ENCODE peak calls at places on chromosomes 12 and 14, in six cellular contexts. F, P, S, L, T and D are unnamed samples.

GRCh38 chr14:77041837-77042557 is 13.5 kb upstream of the IRF2BPL start:
- DNase-seq in F (peak), P (no peak), S (no peak), L (peak), T (peak), D (peak)

GRCh38 chr12:71070416-71071155 is 87.2 kb downstream of the TSPAN8 start:
- DNase-seq in F (no peak), P (no peak), S (no peak), L (no peak), T (no peak), D (no peak)

GRCh38 chr12:100026241-100026640 is 41.5 kb upstream of the ANKS1B start:
- DNase-seq in F (no peak), P (no peak), S (no peak), L (no peak), T (peak), D (no peak)

GRCh38 chr12:109830267-109830666 is 2.9 kb downstream of the TRPV4 start:
- DNase-seq in F (no peak), P (no peak), S (no peak), L (no peak), T (no peak), D (no peak)

GRCh38 chr14:59204305-59204704 is 15.8 kb downstream of the DAAM1 start:
- DNase-seq in F (no peak), P (no peak), S (no peak), L (no peak), T (no peak), D (no peak)

GRCh38 chr14:51547260-51547659 is 104.5 kb upstream of the FRMD6 start:
- DNase-seq in F (no peak), P (no peak), S (no peak), L (peak), T (peak), D (peak)

GRCh38 chr12:127294651-127295205 is 972.2 kb upstream of the TMEM132C start:
- DNase-seq in F (no peak), P (no peak), S (no peak), L (peak), T (no peak), D (no peak)

GRCh38 chr12:50127546-50127945 is 15.5 kb downstream of the COX14 start:
- DNase-seq in F (no peak), P (no peak), S (no peak), L (no peak), T (no peak), D (no peak)

GRCh38 chr14:53850714-53851296 is 105.8 kb downstream of the BMP4 start:
- DNase-seq in F (no peak), P (no peak), S (no peak), L (peak), T (peak), D (no peak)

GRCh38 chr14:59278111-59278510 is 89.6 kb downstream of the DAAM1 start:
- DNase-seq in F (no peak), P (no peak), S (no peak), L (peak), T (peak), D (no peak)

GRCh38 chr12:96258451-96258933 is 64.3 kb downstream of the ELK3 start:
- DNase-seq in F (peak), P (no peak), S (peak), L (peak), T (peak), D (peak)

GRCh38 chr12:44088647-44089046 is 252.8 kb downstream of the TMEM117 start:
- DNase-seq in F (no peak), P (no peak), S (no peak), L (no peak), T (no peak), D (no peak)

GRCh38 chr14:101992708-101993107 is 28.3 kb downstream of the DYNC1H1 start:
- DNase-seq in F (no peak), P (no peak), S (no peak), L (no peak), T (no peak), D (no peak)

GRCh38 chr14:68309121-68309520 is 483.7 kb downstream of the ZFP36L1 start:
- DNase-seq in F (no peak), P (no peak), S (no peak), L (peak), T (no peak), D (no peak)

GRCh38 chr12:105172037-105172436 is 63.9 kb downstream of the APPL2 start:
- DNase-seq in F (no peak), P (no peak), S (no peak), L (no peak), T (no peak), D (no peak)

GRCh38 chr14:55160989-55161388 is 30.4 kb downstream of the DLGAP5 start:
- DNase-seq in F (no peak), P (no peak), S (peak), L (peak), T (peak), D (no peak)

GRCh38 chr14:20609215-20610001 is 18.2 kb upstream of the RNASE12 start:
- DNase-seq in F (peak), P (peak), S (peak), L (peak), T (peak), D (peak)

GRCh38 chr14:59055439-59056045 is 132.9 kb upstream of the DAAM1 start:
- DNase-seq in F (no peak), P (no peak), S (no peak), L (peak), T (peak), D (no peak)

GRCh38 chr14:100616854-100617714 is 29.9 kb upstream of the BEGAIN start:
- DNase-seq in F (no peak), P (no peak), S (peak), L (no peak), T (no peak), D (no peak)

GRCh38 chr14:23123419-23123818 is 4.4 kb upstream of the CEBPE start:
- DNase-seq in F (peak), P (no peak), S (no peak), L (no peak), T (no peak), D (peak)

GRCh38 chr14:51431033-51431709 is 191.1 kb downstream of the TMX1 start:
- DNase-seq in F (no peak), P (no peak), S (no peak), L (peak), T (peak), D (no peak)

GRCh38 chr14:91893659-91894058 is 26.3 kb upstream of the TC2N start:
- DNase-seq in F (no peak), P (no peak), S (no peak), L (no peak), T (no peak), D (no peak)

GRCh38 chr14:21626491-21627230 is 8.1 kb downstream of the OR10G2 start:
- DNase-seq in F (no peak), P (no peak), S (no peak), L (peak), T (peak), D (no peak)

GRCh38 chr12:12319501-12320322 is 30.3 kb downstream of the MANSC1 start:
- DNase-seq in F (no peak), P (no peak), S (no peak), L (peak), T (peak), D (no peak)

GRCh38 chr12:132079695-132080094 is 64.4 kb downstream of the DDX51 start:
- DNase-seq in F (no peak), P (no peak), S (no peak), L (no peak), T (no peak), D (no peak)

GRCh38 chr12:50568338-50569155 is 63.8 kb downstream of the DIP2B start:
- DNase-seq in F (no peak), P (no peak), S (no peak), L (no peak), T (peak), D (no peak)

GRCh38 chr12:8493084-8493483 is 20.2 kb upstream of the CLEC4D start:
- DNase-seq in F (no peak), P (peak), S (peak), L (no peak), T (no peak), D (no peak)

GRCh38 chr12:58309806-58310205 is 368.4 kb downstream of the ATP23 start:
- DNase-seq in F (no peak), P (no peak), S (no peak), L (no peak), T (peak), D (no peak)

GRCh38 chr12:65881965-65882413 is 57.7 kb downstream of the HMGA2 start:
- DNase-seq in F (peak), P (no peak), S (no peak), L (no peak), T (peak), D (peak)

GRCh38 chr12:75683220-75683619 is 171.8 kb upstream of the KRR1 start:
- DNase-seq in F (no peak), P (no peak), S (no peak), L (no peak), T (no peak), D (no peak)

GRCh38 chr12:11578461-11578993 is 70.9 kb upstream of the ETV6 start:
- DNase-seq in F (no peak), P (no peak), S (no peak), L (no peak), T (no peak), D (no peak)